ENCODE peak calls at places on chromosomes 3 and 15, in eight cellular contexts. K, I, C, F, Z, W, L and Q are unnamed samples.

GRCh38 chr3:126551066-126551838 is 7.5 kb downstream of the C3orf22 start:
- DNase-seq in L (no peak), Z (no peak), I (peak), W (no peak), C (peak), F (no peak), K (no peak), Q (no peak)

GRCh38 chr15:94125131-94125530 is 106.2 kb upstream of the MCTP2 start:
- DNase-seq in W (no peak), F (no peak), K (no peak), C (no peak), L (no peak), Z (no peak), I (no peak), Q (no peak)

GRCh38 chr3:127123533-127123932 is 69.4 kb upstream of the PRR23E start:
- DNase-seq in W (no peak), K (no peak), F (no peak), I (peak), Z (no peak), L (no peak), C (no peak), Q (peak)

GRCh38 chr3:160611141-160611540 is 45.8 kb upstream of the KPNA4 start:
- DNase-seq in F (no peak), W (no peak), I (no peak), K (no peak), L (no peak), C (no peak), Z (no peak), Q (no peak)

GRCh38 chr3:126267169-126267975 is 87.0 kb upstream of the ALDH1L1 start:
- DNase-seq in F (peak), I (no peak), K (peak), W (peak), C (peak), Z (peak), L (peak), Q (peak)

GRCh38 chr3:191624299-191624698 is 163.3 kb downstream of the PYDC2 start:
- DNase-seq in L (no peak), C (no peak), W (no peak), F (no peak), K (no peak), I (no peak), Z (no peak), Q (no peak)

GRCh38 chr3:68878322-68878721 is 54.0 kb downstream of the TAFA4 start:
- DNase-seq in W (peak), I (no peak), F (peak), K (no peak), Z (no peak), L (no peak), C (no peak), Q (no peak)

GRCh38 chr3:156513619-156514018 is 41.3 kb downstream of the SSR3 start:
- DNase-seq in W (peak), I (no peak), L (no peak), Z (no peak), K (no peak), C (no peak), F (no peak), Q (no peak)

GRCh38 chr15:101031203-101031602 is 112.0 kb downstream of the LRRK1 start:
- DNase-seq in I (no peak), F (no peak), C (no peak), L (no peak), W (peak), Z (no peak), K (no peak), Q (no peak)

GRCh38 chr3:32467333-32468070 is 35.1 kb downstream of the CMTM6 start:
- DNase-seq in W (peak), K (peak), I (no peak), Z (no peak), F (peak), C (no peak), L (peak), Q (peak)

GRCh38 chr3:32819086-32819450 is 1.3 kb downstream of the TRIM71 start:
- DNase-seq in K (no peak), I (no peak), F (no peak), L (no peak), C (no peak), Z (no peak), W (no peak), Q (no peak)

GRCh38 chr3:153210116-153210515 is 48.1 kb downstream of the RAP2B start:
- DNase-seq in K (no peak), L (no peak), I (no peak), Z (peak), C (no peak), W (no peak), F (peak), Q (no peak)

GRCh38 chr3:29271501-29271900 is 9.4 kb upstream of the RBMS3 start:
- DNase-seq in K (no peak), C (no peak), F (no peak), W (no peak), L (no peak), Z (no peak), I (no peak), Q (no peak)

GRCh38 chr3:12944413-12944812 is 103.0 kb upstream of the RPL32 start:
- DNase-seq in Z (no peak), L (no peak), C (no peak), K (no peak), F (peak), W (no peak), I (no peak), Q (no peak)

GRCh38 chr15:98689431-98689861 is 41.1 kb downstream of the IGF1R start:
- DNase-seq in K (no peak), Z (no peak), I (no peak), C (no peak), F (no peak), W (peak), L (no peak), Q (no peak)

GRCh38 chr3:128497305-128498126 is 4.5 kb upstream of the GATA2 start:
- DNase-seq in L (no peak), I (peak), W (peak), F (peak), Z (no peak), C (peak), K (peak), Q (peak)

GRCh38 chr15:79004336-79004735 is 59.5 kb upstream of the CTSH start:
- DNase-seq in L (no peak), I (no peak), W (peak), C (no peak), F (no peak), K (no peak), Z (peak), Q (no peak)

GRCh38 chr3:126284258-126284904 is 72.8 kb downstream of the KLF15 start:
- DNase-seq in F (no peak), K (no peak), I (no peak), W (peak), Z (peak), L (peak), C (no peak), Q (no peak)

GRCh38 chr3:9448643-9449042 is 51.2 kb downstream of the SETD5 start:
- DNase-seq in F (no peak), W (no peak), I (no peak), C (no peak), K (no peak), Z (no peak), L (no peak), Q (no peak)

GRCh38 chr3:117399311-117400068 is 689.9 kb downstream of the TUSC7 start:
- DNase-seq in W (no peak), C (no peak), F (peak), Z (no peak), L (no peak), I (no peak), K (no peak), Q (no peak)

GRCh38 chr15:69797051-69797595 is 300.6 kb downstream of the TLE3 start:
- DNase-seq in F (no peak), I (no peak), C (no peak), L (no peak), W (no peak), K (no peak), Z (no peak), Q (peak)

GRCh38 chr3:64691051-64691450 is 3.3 kb upstream of the ADAMTS9 start:
- DNase-seq in Z (no peak), L (no peak), C (no peak), W (no peak), F (no peak), K (no peak), I (no peak), Q (no peak)

GRCh38 chr3:156983559-156983958 is 157.4 kb downstream of the LEKR1 start:
- DNase-seq in F (peak), I (no peak), W (no peak), C (no peak), L (no peak), Z (no peak), K (no peak), Q (no peak)

GRCh38 chr15:56757884-56758283 is 24.6 kb upstream of the ZNF280D start:
- DNase-seq in L (no peak), I (no peak), F (no peak), C (no peak), K (no peak), W (no peak), Z (no peak), Q (no peak)

GRCh38 chr3:49412632-49413337 is 562 bp downstream of the TCTA start:
- DNase-seq in Z (no peak), K (no peak), C (no peak), F (peak), L (no peak), W (no peak), I (no peak), Q (no peak)

GRCh38 chr3:122356402-122356801 is 26.6 kb downstream of the MIX23 start:
- DNase-seq in K (peak), Z (peak), W (peak), F (peak), L (no peak), I (no peak), C (no peak), Q (no peak)

GRCh38 chr3:16332904-16333426 is 68.0 kb downstream of the OXNAD1 start:
- DNase-seq in L (no peak), F (no peak), I (no peak), Z (no peak), K (no peak), C (no peak), W (no peak), Q (no peak)

GRCh38 chr3:71358243-71358642 is 225.3 kb downstream of the FOXP1 start:
- DNase-seq in C (no peak), K (no peak), L (no peak), I (no peak), W (no peak), F (no peak), Z (no peak), Q (no peak)

GRCh38 chr3:63911901-63912767 is at the start of gene SCAANT1:
- DNase-seq in F (peak), Z (peak), C (peak), L (peak), I (peak), W (peak), K (peak), Q (peak)

GRCh38 chr3:111616417-111617105 is 21.4 kb upstream of the ZBED2 start:
- DNase-seq in F (no peak), W (peak), L (no peak), Z (no peak), C (no peak), I (no peak), K (no peak), Q (no peak)

DNA sequence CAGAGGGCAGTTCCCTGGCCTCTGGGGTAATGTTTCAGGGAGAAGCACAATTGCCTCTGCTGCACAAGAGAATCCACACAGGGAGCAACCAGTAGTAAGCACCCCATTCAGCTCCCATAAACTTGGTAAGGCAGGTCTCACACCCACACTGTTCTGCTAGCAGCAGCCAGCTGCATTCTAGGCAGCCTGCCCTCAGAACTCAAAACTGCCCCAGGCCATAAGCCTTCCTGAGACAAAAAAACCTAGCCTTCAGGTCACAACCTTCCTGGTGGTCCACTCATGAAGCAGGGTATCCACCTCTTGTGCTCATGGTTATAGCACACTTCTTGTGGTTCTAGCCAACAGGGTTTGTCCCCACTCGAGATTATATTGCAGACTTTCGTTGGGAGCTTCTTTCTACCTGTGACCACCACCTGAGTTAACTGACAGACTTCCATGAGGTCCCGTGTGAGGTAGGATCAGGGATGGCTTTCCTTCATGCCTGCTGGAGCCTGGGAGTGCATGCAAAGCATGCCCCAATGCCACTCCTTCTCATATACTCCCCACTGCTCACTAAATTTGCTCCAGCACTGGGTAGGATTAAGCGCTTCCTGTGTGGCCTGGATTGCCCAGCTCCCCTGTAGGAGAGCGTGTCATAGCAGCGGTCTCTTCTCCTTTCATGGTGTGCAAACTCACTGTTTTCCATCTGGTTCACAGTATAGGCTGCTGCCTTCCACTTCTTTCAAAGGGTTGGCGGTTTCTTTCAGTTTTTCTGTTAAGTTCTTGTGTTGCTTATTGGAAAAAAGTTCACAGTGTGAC is 33.9 kb upstream of the ABI3BP start:
- DNase-seq in Z (no peak), K (no peak), L (no peak), F (peak), C (no peak), I (no peak), W (no peak), Q (no peak)
- H3K27ac ChIP-seq in Z (no peak), K (no peak), L (no peak), F (no peak), C (no peak), I (no peak), W (no peak), Q (no peak)

GRCh38 chr15:26179906-26180305 is 316.8 kb upstream of the ATP10A start:
- DNase-seq in L (no peak), I (no peak), K (no peak), Z (no peak), F (peak), C (no peak), W (peak), Q (no peak)
- TF ChIP-seq CTCF in L (no peak), I (no peak), K (peak), Z (no peak), F (peak), C (peak), W (peak), Q (no peak)

GRCh38 chr3:141393151-141394076 is 25.1 kb downstream of the ZBTB38 start:
- DNase-seq in C (no peak), F (peak), W (no peak), L (no peak), I (no peak), Z (no peak), K (no peak), Q (no peak)
- H3K4me3 ChIP-seq in C (no peak), F (peak), W (no peak), L (no peak), I (no peak), Z (no peak), K (no peak), Q (no peak)

GRCh38 chr3:45860481-45860880 is 18.6 kb upstream of the LZTFL1 start:
- DNase-seq in K (no peak), L (no peak), C (no peak), Z (no peak), F (no peak), W (no peak), I (no peak), Q (no peak)
- H3K27ac ChIP-seq in K (no peak), L (no peak), C (no peak), Z (no peak), F (no peak), W (no peak), I (no peak), Q (no peak)

DNA sequence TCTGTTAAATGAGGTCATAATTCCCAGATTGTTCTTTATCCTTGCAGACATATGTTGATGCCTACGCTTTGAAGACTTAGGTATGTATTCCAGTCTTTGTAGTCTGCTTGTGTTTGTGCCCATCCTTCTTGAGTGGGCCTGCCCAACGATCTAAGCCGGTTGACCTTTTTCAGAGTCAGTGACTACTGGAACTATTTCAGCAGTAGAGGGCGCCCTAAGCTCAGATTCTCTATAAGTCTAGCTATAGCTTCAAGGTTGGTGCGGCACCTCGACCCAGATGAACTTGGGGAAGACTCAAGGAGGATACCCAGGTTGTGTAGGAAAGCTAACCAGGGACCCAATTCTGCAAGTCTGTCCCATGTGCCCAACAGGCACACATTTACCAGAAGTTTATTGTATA is 228.8 kb upstream of the PPP2R3A start:
- DNase-seq in K (no peak), I (no peak), F (peak), L (no peak), Z (peak), W (peak), C (no peak), Q (no peak)
- TF ChIP-seq CTCF in K (no peak), I (no peak), F (peak), L (no peak), Z (peak), W (peak), C (no peak), Q (no peak)

GRCh38 chr3:149374391-149374790 is 3.1 kb downstream of the TM4SF1 start:
- DNase-seq in I (no peak), L (no peak), C (no peak), F (no peak), Z (no peak), K (no peak), W (no peak), Q (no peak)

GRCh38 chr3:149376728-149377407 is 581 bp downstream of the TM4SF1 start:
- DNase-seq in Z (no peak), L (no peak), I (no peak), W (peak), F (no peak), C (no peak), K (no peak), Q (no peak)

GRCh38 chr3:149375824-149376196 is 1.6 kb downstream of the TM4SF1 start:
- DNase-seq in I (no peak), L (no peak), C (no peak), Z (no peak), W (no peak), F (no peak), K (no peak), Q (no peak)

GRCh38 chr3:149373235-149374125 is 4.0 kb downstream of the TM4SF1 start:
- DNase-seq in Z (no peak), W (peak), F (no peak), L (no peak), I (no peak), C (no peak), K (no peak), Q (no peak)

DNA sequence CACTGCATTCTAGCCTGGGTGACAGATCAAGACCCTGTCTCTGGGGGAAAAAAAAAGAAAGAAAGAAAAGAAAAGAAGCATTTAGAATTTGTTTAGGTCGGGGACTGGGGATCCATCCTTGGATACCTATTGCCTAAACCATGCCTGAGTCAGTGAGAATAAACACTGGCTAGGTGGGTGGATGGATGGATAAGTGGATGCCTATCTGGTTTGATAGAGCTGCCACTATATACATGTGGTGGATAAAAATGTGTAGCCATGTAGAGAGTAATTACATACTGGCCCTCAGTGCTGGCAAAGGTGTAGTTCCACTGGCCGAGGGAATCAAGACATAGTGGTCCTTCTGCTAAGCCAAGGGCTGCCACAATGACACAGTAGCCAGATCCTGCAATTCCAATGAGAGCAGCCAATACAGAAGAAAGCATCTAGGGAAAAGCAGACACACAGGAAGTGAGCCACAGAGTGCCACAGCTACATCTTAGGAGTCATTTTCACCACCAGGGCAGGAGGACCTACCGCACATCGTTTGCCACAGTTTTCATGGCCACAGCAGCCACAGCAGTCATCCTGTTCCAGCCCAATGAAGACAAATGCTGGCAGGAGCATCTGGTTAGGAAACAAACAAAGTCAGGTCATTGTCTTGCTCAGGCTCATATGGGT is 2.2 kb downstream of the TM4SF1 start:
- DNase-seq in K (no peak), Z (no peak), L (no peak), F (no peak), I (no peak), C (no peak), W (peak), Q (no peak)
- H3K4me3 ChIP-seq in K (peak), Z (no peak), L (peak), F (no peak), I (peak), C (peak), W (peak), Q (peak)

DNA sequence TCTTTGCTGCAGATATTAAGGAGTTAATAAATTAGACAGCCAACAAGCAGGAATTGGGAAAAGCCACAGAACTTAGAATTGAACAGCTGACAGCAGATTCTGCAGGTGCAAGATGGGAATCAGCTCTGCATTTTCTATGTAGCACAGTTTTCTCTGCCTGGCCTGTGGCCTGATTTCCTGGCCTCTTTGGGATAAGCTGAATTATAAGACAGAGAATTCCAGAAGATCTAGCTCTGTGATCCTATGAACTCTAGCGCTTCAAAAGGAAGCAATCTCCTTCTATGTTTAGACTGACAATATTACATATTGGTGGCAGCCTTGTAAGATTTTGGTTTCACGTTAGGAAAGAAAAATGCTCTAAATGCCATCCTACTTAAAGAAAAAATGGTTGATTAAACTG is 24.0 kb upstream of the SOX2 start:
- DNase-seq in I (no peak), W (no peak), F (no peak), K (no peak), L (no peak), Z (no peak), C (no peak), Q (no peak)
- H3K27ac ChIP-seq in I (no peak), W (no peak), F (peak), K (no peak), L (no peak), Z (no peak), C (peak), Q (no peak)